ENCODE peak calls at places on chromosomes 12 and 14, in four cellular contexts. O is thyroid gland, B is tibial artery, V is stomach. G is an unnamed sample.

GRCh38 chr14:85214471-85214870 is 315.5 kb upstream of the FLRT2 start:
- DNase-seq in O (no peak), B (no peak), V (no peak), G (no peak)

GRCh38 chr12:79360936-79361335 is 329.8 kb downstream of the PAWR start:
- DNase-seq in O (peak; percentile 73), B (no peak), V (no peak), G (peak; percentile 8)

GRCh38 chr12:123106640-123107359 is 44.1 kb downstream of the PITPNM2 start:
- DNase-seq in O (no peak), B (no peak), V (no peak), G (peak; percentile 58)

GRCh38 chr12:49866859-49867579 is 24.1 kb upstream of the BCDIN3D start:
- DNase-seq in O (peak; percentile 85), B (peak; percentile 76), V (peak; percentile 85), G (peak; percentile 93)

GRCh38 chr12:56521590-56522371 is at the start of gene RBMS2:
- DNase-seq in O (peak; percentile 89), B (peak; percentile 95), V (peak; percentile 71), G (peak; percentile 93)

GRCh38 chr14:75811862-75812505 is 150.9 kb downstream of the TTLL5 start:
- DNase-seq in O (no peak), B (no peak), V (no peak), G (no peak)

GRCh38 chr12:47534695-47535094 is 171.1 kb downstream of the RPAP3 start:
- DNase-seq in O (no peak), B (no peak), V (no peak), G (no peak)

GRCh38 chr12:121701667-121702277 is 10.8 kb upstream of the TMEM120B start:
- DNase-seq in O (peak; percentile 41), B (no peak), V (no peak), G (no peak)

GRCh38 chr12:59652098-59652497 is 56.3 kb downstream of the SLC16A7 start:
- DNase-seq in O (no peak), B (no peak), V (no peak), G (no peak)

GRCh38 chr14:71314717-71315116 is 407.5 kb downstream of the PCNX1 start:
- DNase-seq in O (no peak), B (no peak), V (no peak), G (no peak)

GRCh38 chr12:4270670-4271432 is 2.7 kb upstream of the CCND2 start:
- DNase-seq in O (peak; percentile 51), B (peak; percentile 82), V (no peak), G (peak; percentile 81)

GRCh38 chr14:59846595-59846994 is 24.0 kb downstream of the RTN1 start:
- DNase-seq in O (no peak), B (no peak), V (no peak), G (no peak)

GRCh38 chr14:64720190-64720589 is 16.0 kb downstream of the PLEKHG3 start:
- DNase-seq in O (peak; percentile 33), B (peak; percentile 65), V (peak; percentile 54), G (no peak)

GRCh38 chr12:85814116-85814515 is 22.1 kb downstream of the RASSF9 start:
- DNase-seq in O (no peak), B (no peak), V (no peak), G (no peak)

GRCh38 chr14:74403619-74404417 is 22.2 kb downstream of the SYNDIG1L start:
- DNase-seq in O (no peak), B (peak; percentile 29), V (no peak), G (no peak)

GRCh38 chr12:70646850-70647249 is 9.6 kb upstream of the PTPRB start:
- DNase-seq in O (no peak), B (no peak), V (no peak), G (no peak)

GRCh38 chr12:49583361-49584094 is 15.6 kb upstream of the MCRS1 start:
- DNase-seq in O (no peak), B (no peak), V (no peak), G (no peak)

GRCh38 chr12:110743571-110744093 is 941 bp upstream of the PPP1CC start:
- DNase-seq in O (peak; percentile 25), B (peak; percentile 71), V (no peak), G (peak; percentile 59)

GRCh38 chr14:70416322-70416716 is 571 bp downstream of the SYNJ2BP start:
- DNase-seq in O (no peak), B (no peak), V (no peak), G (no peak)

GRCh38 chr14:99252940-99253868 is 18.8 kb downstream of the BCL11B start:
- DNase-seq in O (no peak), B (peak; percentile 48), V (no peak), G (no peak)

GRCh38 chr12:111596985-111597730 is 2.0 kb downstream of the ATXN2 start:
- DNase-seq in O (peak; percentile 73), B (peak; percentile 82), V (peak; percentile 65), G (peak; percentile 83)

GRCh38 chr12:95396849-95397498 is 77.0 kb upstream of the METAP2 start:
- DNase-seq in O (no peak), B (no peak), V (no peak), G (no peak)

GRCh38 chr12:107014050-107014449 is 27.1 kb upstream of the MTERF2 start:
- DNase-seq in O (peak; percentile 36), B (no peak), V (peak; percentile 43), G (no peak)

GRCh38 chr14:57725399-57726077 is 140.4 kb downstream of the SLC35F4 start:
- DNase-seq in O (no peak), B (no peak), V (no peak), G (no peak)

GRCh38 chr12:105814283-105814682 is 324.5 kb downstream of the NUAK1 start:
- DNase-seq in O (no peak), B (no peak), V (no peak), G (no peak)

GRCh38 chr12:106601031-106601430 is 18.2 kb downstream of the RFX4 start:
- DNase-seq in O (no peak), B (no peak), V (no peak), G (no peak)

GRCh38 chr12:121966959-121967358 is 48.6 kb downstream of the CFAP251 start:
- DNase-seq in O (no peak), B (no peak), V (no peak), G (no peak)

GRCh38 chr12:77294016-77294415 is 228.6 kb upstream of the E2F7 start:
- DNase-seq in O (no peak), B (no peak), V (no peak), G (no peak)

GRCh38 chr14:67519406-67519805 is 13.7 kb upstream of the PLEKHH1 start:
- DNase-seq in O (no peak), B (no peak), V (no peak), G (no peak)

GRCh38 chr12:78442454-78442801 is 422.1 kb upstream of the SYT1 start:
- DNase-seq in O (no peak), B (no peak), V (no peak), G (no peak)

GRCh38 chr14:93014038-93015023 is 91.4 kb downstream of the CHGA start:
- DNase-seq in O (no peak), B (no peak), V (no peak), G (no peak)

GRCh38 chr12:17266856-17267255 is 660.9 kb upstream of the LMO3 start:
- DNase-seq in O (no peak), B (no peak), V (no peak), G (no peak)

GRCh38 chr14:90140298-90140955 is 78.6 kb downstream of the KCNK13 start:
- DNase-seq in O (no peak), B (no peak), V (no peak), G (no peak)

DNA sequence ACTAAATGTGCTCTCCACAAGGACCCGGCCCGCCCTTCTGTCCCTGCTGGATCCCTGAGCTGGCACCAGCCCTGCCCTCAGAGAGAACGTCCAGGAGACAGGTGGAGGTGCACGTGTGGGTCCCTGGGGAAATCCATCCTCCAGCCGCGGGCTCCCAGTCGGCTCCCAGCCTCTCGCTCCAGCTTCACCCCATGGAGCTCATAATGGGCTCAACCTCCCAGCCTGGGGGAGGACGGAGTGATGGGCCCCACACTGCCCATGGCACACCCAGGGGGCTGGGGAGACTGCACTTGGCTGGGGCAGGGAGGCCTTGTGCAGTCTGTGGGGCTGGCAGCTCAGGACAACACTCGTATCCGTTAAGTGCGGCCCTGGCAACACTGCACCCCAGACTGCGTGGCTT is 250.5 kb downstream of the TMEM121 start:
- DNase-seq in O (no peak), B (no peak), V (no peak), G (no peak)
- H3K9me3 ChIP-seq in O (no peaks in the 10 kb centered on the region), B (peaks cover 17% of the 10 kb centered on the region), V (peaks cover 41% of the 10 kb centered on the region), G (no peaks in the 10 kb centered on the region)

DNA sequence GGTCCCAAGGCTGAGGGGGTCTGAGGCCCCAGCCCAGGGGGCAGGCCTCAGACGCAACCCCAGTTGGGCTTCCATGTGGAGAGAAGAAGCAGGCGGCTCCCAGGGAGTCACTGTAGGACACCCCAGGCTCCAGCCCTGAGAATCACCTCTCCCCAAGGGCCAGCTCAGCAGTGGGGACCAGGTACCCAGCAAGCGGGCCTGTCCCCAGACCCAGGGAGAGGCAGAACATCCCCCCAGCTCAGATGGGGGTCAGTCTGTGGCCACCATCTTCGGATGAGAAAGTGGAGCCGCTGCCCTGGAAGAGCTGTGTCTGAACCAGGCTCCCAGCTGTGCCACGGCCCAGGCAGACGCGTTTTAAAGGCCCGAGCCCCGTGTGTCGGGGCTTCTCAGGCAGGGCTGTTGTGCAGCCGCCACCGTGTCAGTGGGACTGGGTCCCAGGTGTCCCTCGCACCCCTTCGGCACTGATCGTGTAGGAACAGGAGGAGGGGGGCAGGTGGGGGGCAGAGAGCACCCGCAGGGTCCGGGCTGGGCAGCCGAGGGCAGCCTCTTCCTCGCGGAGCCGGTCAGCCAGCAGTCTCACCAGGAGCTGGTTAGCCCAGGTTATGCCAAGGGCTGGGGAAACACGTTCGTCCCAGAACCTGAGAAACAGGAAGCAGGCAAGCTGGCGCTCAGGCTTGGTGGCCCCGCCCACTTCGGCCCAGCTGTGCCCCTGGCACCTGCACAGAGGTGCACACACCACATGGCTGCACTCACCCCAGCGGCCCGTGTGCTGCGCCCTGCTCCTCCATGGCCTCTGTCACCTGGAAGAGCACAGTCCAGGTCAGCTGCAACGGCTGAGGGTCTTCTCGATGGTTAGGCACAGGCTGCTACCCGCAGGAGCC is 16.6 kb downstream of the XRCC3 start:
- DNase-seq in O (no peak), B (no peak), V (peak; percentile 92), G (no peak)
- H3K4me1 ChIP-seq in O (peaks cover 19% of the 10 kb centered on the region), B (peaks cover 10% of the 10 kb centered on the region), V (peaks cover 51% of the 10 kb centered on the region), G (peaks cover 14% of the 10 kb centered on the region)

GRCh38 chr14:79278798-79279644 is 932.3 kb downstream of the DIO2 start:
- DNase-seq in O (peak; percentile 88), B (peak; percentile 87), V (peak; percentile 84), G (peak; percentile 57)
- TF ChIP-seq CTCF in O (no peak), B (no peak), V (no peak), G (no peak)

GRCh38 chr14:30185832-30186231 is 258.2 kb upstream of the PRKD1 start:
- DNase-seq in O (no peak), B (no peak), V (no peak), G (no peak)
- H3K9me3 ChIP-seq in O (no peaks in the 10 kb centered on the region), B (no peaks in the 10 kb centered on the region), V (no peaks in the 10 kb centered on the region), G (no peaks in the 10 kb centered on the region)

G was measured in adrenal gland.